ENCODE peak calls at places on chromosomes 13 and 19, in nine cellular contexts. B is AG09319, O is endodermal cell, A is choroid plexus epithelial cell, Z is iris pigment epithelial cell, F is NCI-H1436 treated with DMSO at 0.1 percent for 48 hours, T is AG04449, M is NCI-H1105, V is hippocampal formation. N is an unnamed sample.

GRCh38 chr19:16022681-16023557 is 53.4 kb upstream of the TPM4 start:
- DNase-seq in B (no peak), O (peak; percentile 27), A (no peak), Z (no peak), F (no peak), T (no peak), M (no peak), V (no peak), N (no peak)

GRCh38 chr13:70960841-70961443 is 852.7 kb upstream of the KLHL1 start:
- DNase-seq in B (no peak), O (no peak), A (peak; percentile 68), Z (peak; percentile 45), F (no peak), T (no peak), M (peak; percentile 8), V (peak; percentile 36), N (peak; percentile 53)

GRCh38 chr19:14871619-14872230 is 14.2 kb downstream of the OR7A17 start:
- DNase-seq in B (no peak), O (no peak), A (peak; percentile 50), Z (peak; percentile 25), F (no peak), T (no peak), M (no peak), V (peak; percentile 34), N (no peak)

GRCh38 chr13:32881074-32881791 is 135.0 kb upstream of the KL start:
- DNase-seq in B (no peak), O (no peak), A (peak; percentile 51), Z (peak; percentile 55), F (no peak), T (peak; percentile 16), M (no peak), V (peak; percentile 11), N (no peak)

GRCh38 chr19:575527-576506 is 3.4 kb downstream of the BSG start:
- DNase-seq in B (no peak), O (peak; percentile 55), A (peak; percentile 46), Z (peak; percentile 48), F (no peak), T (no peak), M (no peak), V (no peak), N (no peak)

GRCh38 chr13:101747039-101747438 is 294.6 kb downstream of the ITGBL1 start:
- DNase-seq in B (no peak), O (no peak), A (no peak), Z (no peak), F (peak; percentile 13), T (no peak), M (no peak), V (no peak), N (no peak)

GRCh38 chr19:34590228-34590627 is 86.7 kb downstream of the SCGB2B2 start:
- DNase-seq in B (no peak), O (no peak), A (no peak), Z (no peak), F (no peak), T (no peak), M (no peak), V (no peak), N (no peak)

GRCh38 chr13:26482451-26483197 is 74.9 kb upstream of the WASF3 start:
- DNase-seq in B (no peak), O (peak; percentile 93), A (peak; percentile 87), Z (peak; percentile 72), F (no peak), T (no peak), M (peak; percentile 9), V (peak; percentile 44), N (peak; percentile 78)

GRCh38 chr19:35641515-35642151 is at the start of gene ETV2:
- DNase-seq in B (no peak), O (peak; percentile 80), A (peak; percentile 38), Z (peak; percentile 71), F (no peak), T (no peak), M (no peak), V (no peak), N (peak; percentile 32)

GRCh38 chr19:12774588-12775555 is at the start of gene HOOK2:
- DNase-seq in B (no peak), O (peak; percentile 97), A (no peak), Z (no peak), F (peak; percentile 42), T (no peak), M (peak; percentile 95), V (no peak), N (no peak)

GRCh38 chr13:111187879-111188643 is 73.0 kb downstream of the ARHGEF7 start:
- DNase-seq in B (no peak), O (no peak), A (peak; percentile 68), Z (peak; percentile 72), F (no peak), T (no peak), M (no peak), V (no peak), N (peak; percentile 13)

GRCh38 chr13:105735269-105735668 is 800.2 kb downstream of the EFNB2 start:
- DNase-seq in B (no peak), O (no peak), A (peak; percentile 33), Z (peak; percentile 26), F (peak; percentile 49), T (no peak), M (peak; percentile 72), V (no peak), N (no peak)

GRCh38 chr13:33015791-33016323 is 366 bp upstream of the KL start:
- DNase-seq in B (no peak), O (peak; percentile 73), A (no peak), Z (no peak), F (no peak), T (no peak), M (no peak), V (no peak), N (no peak)

GRCh38 chr19:1130801-1131717 is 27.3 kb downstream of the GPX4 start:
- DNase-seq in B (no peak), O (no peak), A (no peak), Z (no peak), F (no peak), T (no peak), M (no peak), V (no peak), N (no peak)

GRCh38 chr13:73300718-73301425 is 242.1 kb downstream of the KLF5 start:
- DNase-seq in B (no peak), O (no peak), A (no peak), Z (no peak), F (no peak), T (no peak), M (no peak), V (no peak), N (no peak)

GRCh38 chr19:18364826-18365528 is 21.0 kb upstream of the GDF15 start:
- DNase-seq in B (peak; percentile 97), O (no peak), A (peak; percentile 100), Z (peak; percentile 100), F (peak; percentile 23), T (peak; percentile 99), M (peak; percentile 93), V (no peak), N (peak; percentile 60)

GRCh38 chr13:43664700-43665191 is 122.0 kb downstream of the ENOX1 start:
- DNase-seq in B (peak; percentile 25), O (peak; percentile 57), A (peak; percentile 82), Z (peak; percentile 86), F (no peak), T (peak; percentile 57), M (no peak), V (no peak), N (peak; percentile 95)

GRCh38 chr19:35207391-35207871 is 21.1 kb downstream of the FAM187B start:
- DNase-seq in B (no peak), O (no peak), A (no peak), Z (no peak), F (no peak), T (no peak), M (no peak), V (no peak), N (no peak)

GRCh38 chr13:23656637-23657036 is 86.4 kb downstream of the TNFRSF19 start:
- DNase-seq in B (no peak), O (no peak), A (peak; percentile 83), Z (peak; percentile 78), F (no peak), T (no peak), M (no peak), V (peak; percentile 7), N (peak; percentile 49)

GRCh38 chr19:13128583-13128982 is 10.5 kb downstream of the NACC1 start:
- DNase-seq in B (no peak), O (no peak), A (no peak), Z (no peak), F (no peak), T (no peak), M (no peak), V (no peak), N (no peak)

GRCh38 chr19:48495391-48495790 is 16.2 kb downstream of the LMTK3 start:
- DNase-seq in B (no peak), O (no peak), A (no peak), Z (no peak), F (no peak), T (no peak), M (no peak), V (no peak), N (no peak)

GRCh38 chr13:95604534-95604915 is 40.0 kb downstream of the DZIP1 start:
- DNase-seq in B (no peak), O (no peak), A (peak; percentile 28), Z (peak; percentile 55), F (no peak), T (no peak), M (no peak), V (no peak), N (no peak)

GRCh38 chr13:85497652-85498051 is 301.6 kb downstream of the SLITRK6 start:
- DNase-seq in B (peak; percentile 82), O (no peak), A (peak; percentile 95), Z (peak; percentile 88), F (no peak), T (peak; percentile 97), M (no peak), V (no peak), N (no peak)

GRCh38 chr19:2604747-2605329 is 97.7 kb downstream of the GNG7 start:
- DNase-seq in B (no peak), O (no peak), A (no peak), Z (no peak), F (no peak), T (no peak), M (no peak), V (no peak), N (no peak)

GRCh38 chr13:99311137-99311536 is 3.9 kb upstream of the GPR183 start:
- DNase-seq in B (no peak), O (no peak), A (no peak), Z (no peak), F (no peak), T (no peak), M (no peak), V (no peak), N (no peak)

GRCh38 chr13:101415358-101416174 is 742 bp downstream of the NALCN start:
- DNase-seq in B (no peak), O (no peak), A (no peak), Z (no peak), F (no peak), T (no peak), M (no peak), V (no peak), N (peak; percentile 18)